ENCODE peak calls at places on chromosome 22, in seven cellular contexts. D is CD4-positive, CD25-positive, alpha-beta regulatory T cell; C is RWPE1; M is pancreas; T is fibroblast of lung; K is HCT116; N is HL-60. S is an unnamed sample.

GRCh38 chr22:28884754-28885375 is 1.5 kb downstream of the ZNRF3 start:
- DNase-seq in D (no peak), C (no peak), M (no peak), T (no peak), K (no peak), N (no peak), S (no peak)

GRCh38 chr22:26648011-26648497 is 9.3 kb upstream of the MIAT start:
- DNase-seq in D (peak), C (no peak), M (no peak), T (no peak), K (no peak), N (peak), S (no peak)

GRCh38 chr22:46078241-46079092 is 71.9 kb upstream of the PPARA start:
- DNase-seq in D (no peak), C (peak), M (peak), T (peak), K (no peak), N (no peak), S (peak)

GRCh38 chr22:35956850-35957249 is 71.8 kb downstream of the RBFOX2 start:
- DNase-seq in D (no peak), C (no peak), M (no peak), T (no peak), K (no peak), N (no peak), S (no peak)

GRCh38 chr22:46734830-46735453 is 3.1 kb downstream of the CERK start:
- DNase-seq in D (peak), C (no peak), M (peak), T (no peak), K (no peak), N (peak), S (peak)

GRCh38 chr22:43411981-43412807 is at the start of gene MPPED1:
- DNase-seq in D (no peak), C (no peak), M (no peak), T (no peak), K (no peak), N (no peak), S (no peak)

GRCh38 chr22:47515384-47516125 is 753.1 kb downstream of the TBC1D22A start:
- DNase-seq in D (no peak), C (no peak), M (no peak), T (peak), K (no peak), N (no peak), S (no peak)

GRCh38 chr22:28855355-28856094 is 27.8 kb upstream of the ZNRF3 start:
- DNase-seq in D (peak), C (peak), M (peak), T (peak), K (peak), N (peak), S (no peak)

GRCh38 chr22:49270595-49271368 is 556.9 kb downstream of the BRD1 start:
- DNase-seq in D (no peak), C (no peak), M (no peak), T (no peak), K (no peak), N (no peak), S (peak)

GRCh38 chr22:30212363-30212995 is 34.1 kb downstream of the LIF start:
- DNase-seq in D (no peak), C (peak), M (peak), T (peak), K (peak), N (peak), S (peak)

GRCh38 chr22:31148953-31149627 is 8.8 kb upstream of the PLA2G3 start:
- DNase-seq in D (peak), C (peak), M (peak), T (peak), K (peak), N (peak), S (peak)

GRCh38 chr22:45762545-45763235 is 91.1 kb downstream of the ATXN10 start:
- DNase-seq in D (no peak), C (no peak), M (no peak), T (no peak), K (no peak), N (no peak), S (no peak)

GRCh38 chr22:27105142-27106025 is 448.0 kb downstream of the MIAT start:
- DNase-seq in D (no peak), C (no peak), M (no peak), T (peak), K (no peak), N (no peak), S (peak)

GRCh38 chr22:29014773-29015172 is 46.9 kb downstream of the C22orf31 start:
- DNase-seq in D (no peak), C (no peak), M (no peak), T (no peak), K (no peak), N (no peak), S (no peak)

GRCh38 chr22:44807915-44808690 is 55.7 kb downstream of the ARHGAP8 start:
- DNase-seq in D (no peak), C (no peak), M (no peak), T (no peak), K (no peak), N (no peak), S (no peak)

GRCh38 chr22:31567702-31568101 is 71.4 kb downstream of the SFI1 start:
- DNase-seq in D (no peak), C (no peak), M (no peak), T (no peak), K (no peak), N (no peak), S (no peak)

GRCh38 chr22:40240671-40241070 is 62.9 kb downstream of the TNRC6B start:
- DNase-seq in D (peak), C (no peak), M (no peak), T (no peak), K (no peak), N (no peak), S (no peak)

GRCh38 chr22:46674367-46674781 is 54.2 kb downstream of the GRAMD4 start:
- DNase-seq in D (peak), C (no peak), M (no peak), T (no peak), K (no peak), N (peak), S (peak)

GRCh38 chr22:27197071-27197470 is 539.7 kb downstream of the MIAT start:
- DNase-seq in D (no peak), C (no peak), M (no peak), T (no peak), K (no peak), N (no peak), S (no peak)

GRCh38 chr22:43467171-43467570 is 55.4 kb downstream of the MPPED1 start:
- DNase-seq in D (no peak), C (no peak), M (no peak), T (no peak), K (no peak), N (no peak), S (no peak)

GRCh38 chr22:36097880-36098279 is 62.7 kb downstream of the APOL3 start:
- DNase-seq in D (no peak), C (no peak), M (no peak), T (no peak), K (no peak), N (no peak), S (no peak)

GRCh38 chr22:47597041-47597440 is 834.6 kb downstream of the TBC1D22A start:
- DNase-seq in D (no peak), C (no peak), M (no peak), T (no peak), K (no peak), N (no peak), S (no peak)

GRCh38 chr22:48670317-48670716 is 1157.4 kb downstream of the BRD1 start:
- DNase-seq in D (no peak), C (no peak), M (no peak), T (no peak), K (no peak), N (no peak), S (no peak)

GRCh38 chr22:11628651-11629511 is 3899.1 kb upstream of the OR11H1 start:
- DNase-seq in D (no peak), C (no peak), M (no peak), T (no peak), K (no peak), N (no peak), S (no peak)

GRCh38 chr22:21680830-21681565 is 15.2 kb downstream of the PPIL2 start:
- DNase-seq in D (no peak), C (no peak), M (no peak), T (no peak), K (no peak), N (no peak), S (no peak)

GRCh38 chr22:30636226-30637077 is 871 bp downstream of the SLC35E4 start:
- DNase-seq in D (peak), C (no peak), M (peak), T (no peak), K (no peak), N (no peak), S (no peak)

GRCh38 chr22:28102413-28102812 is 183.4 kb upstream of the PITPNB start:
- DNase-seq in D (no peak), C (no peak), M (no peak), T (no peak), K (no peak), N (no peak), S (no peak)

GRCh38 chr22:30695871-30696655 is 1.4 kb downstream of the OSBP2 start:
- DNase-seq in D (no peak), C (no peak), M (no peak), T (no peak), K (no peak), N (no peak), S (no peak)

GRCh38 chr22:45878051-45878764 is 98.8 kb downstream of the WNT7B start:
- DNase-seq in D (no peak), C (no peak), M (peak), T (no peak), K (no peak), N (no peak), S (peak)

GRCh38 chr22:35400335-35400680 is 368 bp downstream of the MCM5 start:
- DNase-seq in D (peak), C (no peak), M (no peak), T (no peak), K (no peak), N (no peak), S (no peak)

GRCh38 chr22:48793949-48794348 is 1033.7 kb downstream of the BRD1 start:
- DNase-seq in D (no peak), C (no peak), M (no peak), T (no peak), K (no peak), N (no peak), S (no peak)

GRCh38 chr22:47872761-47873535 is 1110.5 kb downstream of the TBC1D22A start:
- DNase-seq in D (no peak), C (no peak), M (no peak), T (no peak), K (no peak), N (no peak), S (no peak)

GRCh38 chr22:40153186-40153585 is 24.5 kb upstream of the TNRC6B start:
- DNase-seq in D (no peak), C (no peak), M (no peak), T (no peak), K (no peak), N (no peak), S (no peak)

GRCh38 chr22:44429941-44430587 is 68.0 kb downstream of the RTL6 start:
- DNase-seq in D (no peak), C (no peak), M (no peak), T (no peak), K (no peak), N (no peak), S (peak)

GRCh38 chr22:28899199-28899853 is 16.0 kb downstream of the ZNRF3 start:
- DNase-seq in D (peak), C (peak), M (no peak), T (peak), K (no peak), N (peak), S (peak)

GRCh38 chr22:36768141-36768540 is 7.8 kb downstream of the IFT27 start:
- DNase-seq in D (no peak), C (no peak), M (no peak), T (no peak), K (no peak), N (no peak), S (no peak)

GRCh38 chr22:24106385-24107381 is 74.6 kb upstream of the SUSD2 start:
- DNase-seq in D (peak), C (no peak), M (no peak), T (peak), K (no peak), N (no peak), S (no peak)
- H3K27ac ChIP-seq in D (no peak), C (peak), M (no peak), T (no peak), K (no peak), N (no peak), S (peak)

DNA sequence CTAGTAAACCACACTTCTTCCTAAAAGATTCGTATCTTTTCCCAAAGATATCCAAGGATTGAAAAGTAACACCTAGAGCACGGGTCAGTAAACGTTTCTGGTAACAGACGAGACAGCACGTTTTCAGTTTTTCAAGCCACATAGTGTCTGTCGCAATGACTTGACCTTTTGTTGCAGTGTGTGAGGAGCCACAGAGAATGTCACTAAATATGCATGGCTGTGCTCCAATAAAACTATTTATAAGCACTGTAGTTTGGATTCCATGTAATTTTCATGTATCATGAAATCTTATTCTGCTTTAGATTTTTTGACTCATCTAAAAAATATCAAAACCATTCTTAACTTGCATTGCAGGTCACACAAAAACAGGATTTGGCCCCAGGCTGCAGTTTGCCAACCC is 18.3 kb upstream of the MICAL3 start:
- DNase-seq in D (no peak), C (no peak), M (no peak), T (peak), K (no peak), N (no peak), S (no peak)
- H3K27ac ChIP-seq in D (no peak), C (no peak), M (no peak), T (no peak), K (no peak), N (no peak), S (peak)

GRCh38 chr22:42369250-42370041 is 62.8 kb downstream of the NFAM1 start:
- DNase-seq in D (peak), C (peak), M (peak), T (peak), K (peak), N (peak), S (peak)
- H3K27ac ChIP-seq in D (no peak), C (peak), M (no peak), T (no peak), K (peak), N (no peak), S (no peak)

GRCh38 chr22:24483966-24484545 is 11.1 kb upstream of the UPB1 start:
- DNase-seq in D (no peak), C (no peak), M (no peak), T (no peak), K (no peak), N (no peak), S (no peak)

GRCh38 chr22:24481641-24482040 is 13.5 kb upstream of the UPB1 start:
- DNase-seq in D (no peak), C (no peak), M (no peak), T (no peak), K (no peak), N (no peak), S (no peak)

GRCh38 chr22:24482998-24483397 is 12.1 kb upstream of the UPB1 start:
- DNase-seq in D (no peak), C (no peak), M (no peak), T (no peak), K (no peak), N (no peak), S (no peak)

GRCh38 chr22:24485170-24485569 is 10.0 kb upstream of the UPB1 start:
- DNase-seq in D (no peak), C (no peak), M (no peak), T (no peak), K (no peak), N (no peak), S (no peak)

GRCh38 chr22:24482586-24482985 is 12.5 kb upstream of the UPB1 start:
- DNase-seq in D (no peak), C (peak), M (no peak), T (peak), K (no peak), N (peak), S (no peak)
- H3K27ac ChIP-seq in D (no peak), C (no peak), M (no peak), T (no peak), K (no peak), N (peak), S (no peak)

GRCh38 chr22:22942511-22943329 is 55.1 kb downstream of the IGLL5 start:
- DNase-seq in D (peak), C (peak), M (no peak), T (peak), K (peak), N (peak), S (peak)
- H3K27ac ChIP-seq in D (no peak), C (no peak), M (no peak), T (no peak), K (no peak), N (no peak), S (no peak)

DNA sequence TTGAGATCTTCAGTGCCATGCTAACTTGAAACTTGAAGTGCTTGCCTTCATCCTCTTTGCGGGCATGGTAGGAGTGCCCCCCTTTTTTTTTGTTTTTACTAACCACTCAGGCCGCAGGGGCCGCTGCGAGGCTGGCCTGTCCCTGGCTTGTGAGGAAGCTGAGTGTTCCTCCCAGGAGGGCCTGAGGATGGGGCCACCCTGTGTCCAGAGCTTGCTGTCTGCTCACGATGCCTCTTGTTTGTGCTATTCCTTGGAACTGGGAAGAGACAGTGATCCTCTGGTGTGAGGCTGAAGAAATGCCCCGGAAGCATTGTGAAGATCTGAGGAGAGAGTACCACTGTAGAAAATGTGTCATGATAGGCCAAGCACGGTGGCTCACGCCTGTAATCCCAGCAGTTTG is 2.3 kb downstream of the TANGO2 start:
- DNase-seq in D (no peak), C (no peak), M (no peak), T (no peak), K (no peak), N (no peak), S (no peak)
- H3K27ac ChIP-seq in D (no peak), C (peak), M (no peak), T (no peak), K (no peak), N (peak), S (no peak)

GRCh38 chr22:37953437-37954179 is at the start of the genes C22orf23 and POLR2F:
- DNase-seq in D (peak), C (peak), M (peak), T (peak), K (peak), N (peak), S (peak)
- H3K27ac ChIP-seq in D (peak), C (peak), M (no peak), T (peak), K (peak), N (peak), S (peak)

DNA sequence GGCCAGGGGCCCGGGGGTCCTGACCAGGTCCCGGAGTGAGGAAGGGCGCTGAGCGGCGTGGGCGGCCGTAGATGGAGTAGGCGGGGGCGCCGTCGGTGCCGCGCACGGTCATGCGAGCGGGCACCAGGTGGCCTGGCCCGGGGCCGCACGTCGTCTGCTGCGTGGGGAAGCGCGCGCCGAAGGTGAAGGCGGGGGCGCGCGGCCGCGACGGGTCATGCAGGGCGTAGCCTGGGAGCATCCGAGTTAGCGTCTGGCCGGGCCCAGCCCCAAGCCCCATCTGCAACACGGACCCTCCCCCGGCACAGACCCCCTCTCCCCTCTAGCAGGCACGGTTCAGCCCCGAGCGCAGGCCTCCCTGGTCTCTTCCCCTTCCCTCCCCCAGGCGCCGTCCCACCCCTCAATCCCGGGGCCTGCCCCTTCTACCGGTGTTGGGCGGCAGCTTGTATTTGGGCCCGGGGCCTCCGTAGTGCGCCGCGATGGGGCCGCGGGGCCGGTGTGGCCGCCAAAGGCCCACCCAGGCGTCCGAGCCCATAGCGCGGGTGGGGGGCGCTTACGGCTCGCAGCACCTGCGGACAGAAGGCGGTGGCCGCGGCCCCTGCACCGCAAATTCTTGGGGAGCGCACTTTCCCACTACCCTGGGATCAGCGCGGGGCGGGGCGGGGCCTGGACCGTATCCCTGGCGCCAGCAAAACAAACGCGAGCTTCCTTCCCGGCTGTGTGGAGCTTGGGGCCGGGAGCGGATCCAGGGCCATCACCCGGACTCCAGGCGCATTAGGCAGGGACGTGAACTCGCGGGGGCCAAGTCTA is 1.9 kb upstream of the TYMP start:
- DNase-seq in D (peak), C (no peak), M (peak), T (peak), K (no peak), N (peak), S (peak)
- H3K27ac ChIP-seq in D (peak), C (peak), M (peak), T (no peak), K (peak), N (peak), S (peak)